ENCODE peak calls at places on chromosomes 5 and 9, in six cellular contexts. Y is astrocyte, Q is neural crest cell, I is cardiac fibroblast, D is AG04450, B is transverse colon. T is an unnamed sample.

GRCh38 chr9:23587433-23587832 is 238.6 kb downstream of the ELAVL2 start:
- DNase-seq in Y (no peak), Q (no peak), I (no peak), D (no peak), B (no peak), T (no peak)

GRCh38 chr9:36298566-36298965 is 40.3 kb upstream of the GNE start:
- DNase-seq in Y (peak; percentile 86), Q (no peak), I (peak; percentile 21), D (no peak), B (no peak), T (peak; percentile 42)

GRCh38 chr9:115653231-115653630 is 500.4 kb upstream of the PAPPA start:
- DNase-seq in Y (peak; percentile 57), Q (no peak), I (peak; percentile 54), D (peak; percentile 85), B (no peak), T (peak; percentile 22)

GRCh38 chr9:119268985-119269384 is 100.2 kb downstream of the BRINP1 start:
- DNase-seq in Y (peak; percentile 81), Q (no peak), I (no peak), D (no peak), B (no peak), T (no peak)

GRCh38 chr9:18743421-18743820 is 269.5 kb downstream of the ADAMTSL1 start:
- DNase-seq in Y (no peak), Q (no peak), I (no peak), D (no peak), B (no peak), T (no peak)

GRCh38 chr5:93717162-93717561 is 24.2 kb downstream of the POU5F2 start:
- DNase-seq in Y (peak; percentile 53), Q (no peak), I (peak; percentile 82), D (no peak), B (no peak), T (no peak)

GRCh38 chr9:38229123-38229829 is 160.2 kb upstream of the SHB start:
- DNase-seq in Y (no peak), Q (no peak), I (no peak), D (no peak), B (no peak), T (no peak)

GRCh38 chr5:139904566-139905400 is 109.2 kb downstream of the PSD2 start:
- DNase-seq in Y (no peak), Q (no peak), I (no peak), D (no peak), B (no peak), T (no peak)

GRCh38 chr5:76291305-76292077 is 111.6 kb upstream of the IQGAP2 start:
- DNase-seq in Y (no peak), Q (no peak), I (no peak), D (no peak), B (no peak), T (no peak)

GRCh38 chr5:105392710-105393149 is 1830.1 kb upstream of the NUDT12 start:
- DNase-seq in Y (no peak), Q (no peak), I (no peak), D (no peak), B (no peak), T (no peak)

GRCh38 chr5:132176543-132176945 is 51.1 kb downstream of the P4HA2 start:
- DNase-seq in Y (no peak), Q (no peak), I (no peak), D (no peak), B (no peak), T (no peak)

GRCh38 chr9:99137225-99137624 is 32.3 kb downstream of the TGFBR1 start:
- DNase-seq in Y (no peak), Q (no peak), I (no peak), D (no peak), B (no peak), T (no peak)

GRCh38 chr5:167207081-167207480 is 1084.4 kb upstream of the WWC1 start:
- DNase-seq in Y (no peak), Q (no peak), I (peak; percentile 74), D (no peak), B (no peak), T (no peak)

GRCh38 chr9:129023036-129023907 is 4.9 kb downstream of the SH3GLB2 start:
- DNase-seq in Y (peak; percentile 70), Q (no peak), I (peak; percentile 74), D (peak; percentile 60), B (no peak), T (peak; percentile 69)

GRCh38 chr9:114856210-114856941 is 50.5 kb upstream of the TNFSF15 start:
- DNase-seq in Y (peak; percentile 91), Q (no peak), I (peak; percentile 66), D (peak; percentile 69), B (no peak), T (peak; percentile 81)

GRCh38 chr9:128118472-128118857 is 9.1 kb downstream of the PTGES2 start:
- DNase-seq in Y (no peak), Q (no peak), I (no peak), D (no peak), B (peak; percentile 4), T (no peak)

GRCh38 chr9:111866976-111867375 is 29.6 kb upstream of the UGCG start:
- DNase-seq in Y (peak; percentile 84), Q (no peak), I (peak; percentile 78), D (peak; percentile 30), B (no peak), T (peak; percentile 65)

GRCh38 chr9:35903049-35903448 is 3.0 kb upstream of the HRCT1 start:
- DNase-seq in Y (peak; percentile 34), Q (no peak), I (peak; percentile 78), D (no peak), B (no peak), T (peak; percentile 36)

GRCh38 chr9:4073371-4073770 is 226.5 kb downstream of the GLIS3 start:
- DNase-seq in Y (no peak), Q (no peak), I (no peak), D (no peak), B (no peak), T (no peak)
- TF ChIP-seq CTCF in Y (peak; percentile 14), Q (peak; percentile 53), I (peak; percentile 40), D (peak; percentile 40), B (no peak), T (peak; percentile 60)

GRCh38 chr5:74040065-74040551 is 414.1 kb downstream of the ARHGEF28 start:
- DNase-seq in Y (peak; percentile 92), Q (no peak), I (peak; percentile 74), D (peak; percentile 48), B (no peak), T (peak; percentile 77)

GRCh38 chr5:74031536-74031935 is 405.5 kb downstream of the ARHGEF28 start:
- DNase-seq in Y (no peak), Q (no peak), I (no peak), D (no peak), B (no peak), T (no peak)

GRCh38 chr5:74032617-74033016 is 406.6 kb downstream of the ARHGEF28 start:
- DNase-seq in Y (no peak), Q (no peak), I (no peak), D (no peak), B (no peak), T (no peak)

GRCh38 chr5:74034738-74035137 is 408.7 kb downstream of the ARHGEF28 start:
- DNase-seq in Y (peak; percentile 94), Q (no peak), I (peak; percentile 61), D (peak; percentile 64), B (no peak), T (peak; percentile 70)

DNA sequence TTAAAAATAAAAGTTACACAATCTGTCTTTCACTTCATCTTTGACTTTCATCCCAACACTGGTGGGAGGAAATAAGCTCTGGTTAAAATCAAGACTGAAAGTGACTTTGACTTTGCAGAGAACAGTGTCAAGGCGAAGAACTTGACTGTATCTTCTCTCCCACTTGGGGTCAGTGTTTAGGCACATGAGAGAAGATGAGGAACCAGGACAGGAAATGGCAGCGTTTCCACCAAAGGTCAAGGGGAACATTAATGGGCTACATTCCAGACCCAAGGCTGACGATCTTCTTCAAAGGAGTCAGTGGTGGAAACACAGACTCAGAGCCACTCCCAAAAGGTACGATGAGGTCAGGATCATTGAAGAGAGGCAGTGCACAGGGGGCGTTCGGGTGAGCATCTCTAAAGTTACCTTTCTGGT is 409.5 kb downstream of the ARHGEF28 start:
- DNase-seq in Y (peak; percentile 70), Q (no peak), I (peak; percentile 83), D (no peak), B (no peak), T (peak; percentile 43)
- TF ChIP-seq CTCF in Y (peak; percentile 44), Q (peak; percentile 58), I (peak; percentile 49), D (peak; percentile 48), B (peak; percentile 31), T (peak; percentile 71)

GRCh38 chr5:169546346-169546745 is 37.2 kb upstream of the SPDL1 start:
- DNase-seq in Y (no peak), Q (no peak), I (no peak), D (no peak), B (no peak), T (no peak)

GRCh38 chr5:169550227-169550626 is 33.3 kb upstream of the SPDL1 start:
- DNase-seq in Y (no peak), Q (no peak), I (peak; percentile 49), D (no peak), B (no peak), T (no peak)

GRCh38 chr5:169549453-169549852 is 34.1 kb upstream of the SPDL1 start:
- DNase-seq in Y (peak; percentile 53), Q (no peak), I (no peak), D (no peak), B (no peak), T (no peak)

GRCh38 chr5:169547508-169547907 is 36.1 kb upstream of the SPDL1 start:
- DNase-seq in Y (no peak), Q (no peak), I (no peak), D (no peak), B (no peak), T (no peak)

DNA sequence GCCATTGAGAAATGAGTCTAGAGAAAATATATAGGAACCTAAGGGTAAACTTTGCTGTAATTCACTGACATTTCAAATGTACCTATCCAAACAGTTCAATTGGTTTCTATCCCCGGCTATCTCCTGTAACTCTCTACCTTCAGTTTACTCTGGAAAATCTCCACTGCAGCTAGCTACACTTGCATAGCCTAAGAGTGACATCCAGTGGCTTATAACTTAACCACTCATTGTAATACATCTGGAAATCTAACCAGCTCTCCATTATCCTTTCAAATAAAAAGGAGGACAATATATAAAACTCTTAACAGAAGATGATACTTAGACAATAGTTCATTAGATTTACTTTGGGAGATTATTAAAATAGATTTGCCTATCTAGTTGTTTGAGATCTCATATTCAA is 35.3 kb upstream of the SPDL1 start:
- DNase-seq in Y (peak; percentile 39), Q (no peak), I (peak; percentile 75), D (no peak), B (no peak), T (peak; percentile 50)
- TF ChIP-seq CTCF in Y (peak; percentile 39), Q (peak; percentile 62), I (peak; percentile 57), D (peak; percentile 35), B (peak; percentile 16), T (peak; percentile 72)

DNA sequence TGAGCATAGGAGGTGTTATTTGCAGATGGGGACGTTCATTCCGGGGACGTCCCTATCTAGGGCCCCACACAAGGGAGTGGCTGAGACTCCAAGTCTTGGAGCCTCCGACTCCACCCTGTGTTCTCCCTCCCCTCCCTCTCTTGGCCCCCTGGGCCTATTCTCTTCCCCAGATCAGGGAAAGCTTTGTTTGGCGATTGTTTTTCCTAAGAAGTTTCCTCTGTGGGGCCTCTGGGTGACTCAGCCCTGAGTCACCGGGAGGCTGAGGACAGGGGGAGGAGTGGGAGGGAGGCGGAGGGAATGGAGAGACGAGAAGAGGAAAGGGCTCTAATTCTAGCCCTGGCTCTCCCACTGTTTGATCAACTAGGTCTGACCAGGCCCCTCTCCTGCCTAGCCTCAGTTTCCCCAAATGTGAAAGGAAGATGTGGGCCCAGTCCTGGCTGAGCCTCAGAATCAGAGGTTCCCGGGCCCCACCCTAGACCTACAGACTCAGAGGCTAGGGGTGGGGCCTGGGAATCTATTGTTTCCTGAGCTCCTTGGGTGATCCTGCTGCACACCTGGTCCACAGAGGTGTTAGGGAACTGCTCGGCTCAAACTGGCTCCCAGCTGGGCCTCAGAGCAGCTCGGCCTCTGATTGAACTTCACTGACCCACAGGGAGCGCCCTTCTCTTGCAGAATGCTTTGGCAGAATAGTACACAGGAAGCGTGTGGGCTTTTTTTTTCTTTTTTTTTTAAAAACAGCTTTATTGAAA is 19.2 kb downstream of the GSN start:
- DNase-seq in Y (peak; percentile 89), Q (peak; percentile 36), I (peak; percentile 97), D (peak; percentile 80), B (peak; percentile 87), T (peak; percentile 88)
- TF ChIP-seq CTCF in Y (no peak), Q (no peak), I (peak; percentile 33), D (peak; percentile 27), B (no peak), T (peak; percentile 60)

T was measured in HFFc6.